ENCODE peak calls at places on chromosomes 1 and 21, in nine cellular contexts. R is activated gamma-delta T cell, Q is GF-D8, E is NB4, X is mesendoderm, M is WERI-Rb-1, C is cardiac muscle cell, Y is lung microvascular endothelial cell, N is ACHN. J is an unnamed sample.

GRCh38 chr1:30407030-30407861 is 316.1 kb downstream of the MATN1 start:
- DNase-seq in Q (no peak), M (no peak), C (no peak), R (no peak), N (no peak), Y (no peak), E (no peak), X (no peak), J (peak; percentile 47)

GRCh38 chr1:153936011-153936802 is 10.3 kb downstream of the DENND4B start:
- DNase-seq in C (no peak), E (no peak), N (no peak), Q (no peak), M (no peak), R (no peak), X (no peak), Y (no peak), J (no peak)

GRCh38 chr1:199205740-199206139 is 566.9 kb downstream of the PTPRC start:
- DNase-seq in X (no peak), Q (no peak), E (no peak), Y (peak; percentile 87), C (no peak), N (no peak), M (no peak), R (no peak), J (no peak)

GRCh38 chr1:225426395-225427248 is 1.2 kb downstream of the LBR start:
- DNase-seq in R (no peak), M (peak; percentile 9), N (peak; percentile 41), C (peak; percentile 69), X (peak; percentile 51), E (peak; percentile 70), Q (peak; percentile 24), Y (peak; percentile 31), J (peak; percentile 58)

GRCh38 chr1:70896224-70896623 is 151.4 kb downstream of the PTGER3 start:
- DNase-seq in E (peak; percentile 9), X (peak; percentile 63), M (no peak), C (no peak), R (no peak), Q (no peak), N (peak; percentile 2), Y (no peak), J (no peak)

GRCh38 chr1:3119061-3119460 is 50.1 kb downstream of the PRDM16 start:
- DNase-seq in E (no peak), M (no peak), C (no peak), R (no peak), X (no peak), N (no peak), Y (no peak), Q (no peak), J (no peak)

GRCh38 chr1:151189638-151190445 is at the start of gene VPS72:
- DNase-seq in Q (peak; percentile 81), N (peak; percentile 95), M (peak; percentile 99), Y (peak; percentile 92), C (peak; percentile 93), R (peak; percentile 65), X (peak; percentile 95), E (peak; percentile 93), J (peak; percentile 89)

GRCh38 chr1:242467556-242468145 is 56.8 kb downstream of the PLD5 start:
- DNase-seq in M (peak; percentile 75), N (peak; percentile 55), Y (peak; percentile 57), C (peak; percentile 70), E (peak; percentile 46), Q (no peak), R (no peak), X (peak; percentile 71), J (peak; percentile 64)

GRCh38 chr1:17437260-17438175 is 2.0 kb downstream of the RCC2 start:
- DNase-seq in R (peak; percentile 51), Q (no peak), Y (peak; percentile 50), C (peak; percentile 78), E (peak; percentile 62), M (peak; percentile 36), X (peak; percentile 50), N (peak; percentile 39), J (peak; percentile 75)

GRCh38 chr1:27992271-27992670 is 32.5 kb downstream of the XKR8 start:
- DNase-seq in X (no peak), M (no peak), E (peak; percentile 5), Y (peak; percentile 78), Q (peak; percentile 33), N (no peak), R (no peak), C (peak; percentile 7), J (no peak)

GRCh38 chr1:228007054-228007800 is 429 bp downstream of the WNT3A start:
- DNase-seq in C (peak; percentile 20), X (peak; percentile 19), R (no peak), M (no peak), Y (no peak), Q (no peak), N (no peak), E (no peak), J (peak; percentile 66)

GRCh38 chr1:18657436-18658179 is 27.0 kb downstream of the PAX7 start:
- DNase-seq in E (no peak), Y (no peak), Q (no peak), N (no peak), R (no peak), M (no peak), X (no peak), C (no peak), J (no peak)

GRCh38 chr21:15063821-15064575 is 802 bp downstream of the NRIP1 start:
- DNase-seq in Q (no peak), C (peak; percentile 72), R (no peak), M (peak; percentile 30), N (no peak), Y (peak; percentile 45), E (no peak), X (peak; percentile 67), J (peak; percentile 70)

GRCh38 chr1:5953386-5953785 is 38.8 kb downstream of the NPHP4 start:
- DNase-seq in M (no peak), R (no peak), N (no peak), Q (no peak), C (no peak), E (no peak), X (no peak), Y (no peak), J (no peak)

GRCh38 chr1:77394166-77394565 is 112.3 kb downstream of the AK5 start:
- DNase-seq in C (no peak), X (no peak), N (no peak), Y (no peak), M (no peak), Q (no peak), R (no peak), E (no peak), J (no peak)

GRCh38 chr1:198729195-198729863 is 90.5 kb downstream of the PTPRC start:
- DNase-seq in E (no peak), X (no peak), C (no peak), R (no peak), Y (no peak), Q (no peak), M (no peak), N (no peak), J (no peak)

GRCh38 chr1:186183219-186183618 is 191.8 kb downstream of the TPR start:
- DNase-seq in N (peak; percentile 85), Q (no peak), Y (no peak), E (no peak), R (no peak), C (no peak), X (no peak), M (no peak), J (no peak)

GRCh38 chr1:89310505-89310904 is 37.8 kb upstream of the GBP5 start:
- DNase-seq in Y (peak; percentile 72), N (peak; percentile 10), E (no peak), C (no peak), Q (no peak), X (no peak), M (no peak), R (no peak), J (no peak)

GRCh38 chr1:246012271-246012854 is 494.7 kb downstream of the SMYD3 start:
- DNase-seq in N (peak; percentile 61), E (peak; percentile 72), R (no peak), Q (peak; percentile 21), X (peak; percentile 67), Y (peak; percentile 69), M (peak; percentile 8), C (peak; percentile 68), J (no peak)

GRCh38 chr1:205921559-205921887 is 21.7 kb downstream of the SLC26A9 start:
- DNase-seq in E (no peak), R (no peak), X (no peak), Y (no peak), Q (no peak), C (no peak), M (peak; percentile 11), N (no peak), J (no peak)

GRCh38 chr1:54052470-54052933 is 502 bp downstream of the TMEM59 start:
- DNase-seq in Q (no peak), M (peak; percentile 29), X (peak; percentile 67), E (peak; percentile 59), R (no peak), Y (peak; percentile 62), N (peak; percentile 50), C (peak; percentile 55), J (peak; percentile 61)